ENCODE peak calls at places on chromosome 9, in four cellular contexts. O, Y, G and P are unnamed samples.
A peak's percentile ranks its signal among the peaks of the same experiment; 100 is the strongest.

GRCh38 chr9:37029304-37029775 is 4.7 kb downstream of the PAX5 start:
- DNase-seq in O (no peak), Y (peak; percentile 84), G (peak; percentile 65), P (no peak)

GRCh38 chr9:127589955-127590370 is 22.1 kb upstream of the STXBP1 start:
- DNase-seq in O (no peak), Y (no peak), G (peak; percentile 21), P (peak; percentile 64)

GRCh38 chr9:124110307-124110915 is 98.8 kb downstream of the LHX2 start:
- DNase-seq in O (no peak), Y (no peak), G (no peak), P (peak; percentile 93)

GRCh38 chr9:121398374-121398773 is 28.3 kb upstream of the STOM start:
- DNase-seq in O (peak; percentile 99), Y (no peak), G (no peak), P (no peak)

GRCh38 chr9:122001491-122002201 is 91.5 kb downstream of the TTLL11 start:
- DNase-seq in O (no peak), Y (no peak), G (no peak), P (no peak)

GRCh38 chr9:36328798-36329411 is 70.7 kb upstream of the GNE start:
- DNase-seq in O (peak; percentile 31), Y (no peak), G (peak; percentile 44), P (peak; percentile 76)

GRCh38 chr9:121559183-121559582 is 59.5 kb upstream of the GGTA1 start:
- DNase-seq in O (no peak), Y (no peak), G (no peak), P (no peak)

GRCh38 chr9:95115104-95115503 is 202.4 kb downstream of the FANCC start:
- DNase-seq in O (no peak), Y (no peak), G (no peak), P (no peak)

GRCh38 chr9:93216072-93216364 is 32.1 kb downstream of the WNK2 start:
- DNase-seq in O (no peak), Y (no peak), G (no peak), P (no peak)

GRCh38 chr9:2158729-2159128 is 143.6 kb downstream of the SMARCA2 start:
- DNase-seq in O (no peak), Y (no peak), G (no peak), P (no peak)

GRCh38 chr9:116694892-116695291 is 7.8 kb downstream of the TRIM32 start:
- DNase-seq in O (no peak), Y (no peak), G (no peak), P (no peak)

GRCh38 chr9:112541690-112542089 is 55.1 kb downstream of the KIAA1958 start:
- DNase-seq in O (no peak), Y (no peak), G (no peak), P (peak; percentile 55)

GRCh38 chr9:129682381-129682780 is 16.9 kb downstream of the PRRX2 start:
- DNase-seq in O (no peak), Y (no peak), G (no peak), P (no peak)

GRCh38 chr9:134811673-134812668 is 68.6 kb upstream of the FCN2 start:
- DNase-seq in O (peak; percentile 94), Y (no peak), G (no peak), P (no peak)

GRCh38 chr9:39588056-39588814 is 232.8 kb downstream of the SPATA31A1 start:
- DNase-seq in O (no peak), Y (peak; percentile 69), G (no peak), P (no peak)

GRCh38 chr9:37920471-37921167 is 16.7 kb upstream of the SLC25A51 start:
- DNase-seq in O (no peak), Y (peak; percentile 70), G (peak; percentile 12), P (no peak)

GRCh38 chr9:136614372-136614922 is 48.3 kb upstream of the EGFL7 start:
- DNase-seq in O (no peak), Y (no peak), G (no peak), P (no peak)

GRCh38 chr9:79522793-79523192 is 49.0 kb upstream of the TLE4 start:
- DNase-seq in O (no peak), Y (no peak), G (no peak), P (no peak)

GRCh38 chr9:96417610-96418073 is 528 bp downstream of the ZNF367 start:
- DNase-seq in O (no peak), Y (peak; percentile 92), G (peak; percentile 20), P (no peak)

GRCh38 chr9:122220673-122221222 is 8.0 kb downstream of the LHX6 start:
- DNase-seq in O (no peak), Y (no peak), G (no peak), P (no peak)

GRCh38 chr9:124137009-124137943 is 120.5 kb upstream of the NEK6 start:
- DNase-seq in O (no peak), Y (no peak), G (no peak), P (no peak)

GRCh38 chr9:120478208-120478607 is 101.8 kb downstream of the CDK5RAP2 start:
- DNase-seq in O (no peak), Y (no peak), G (no peak), P (peak; percentile 4)

GRCh38 chr9:77158772-77159513 is 18.4 kb upstream of the VPS13A start:
- DNase-seq in O (peak; percentile 58), Y (no peak), G (no peak), P (no peak)

GRCh38 chr9:134996591-134997530 is 79.1 kb upstream of the FCN1 start:
- DNase-seq in O (no peak), Y (peak; percentile 45), G (no peak), P (no peak)

GRCh38 chr9:108869092-108869725 is 7.1 kb downstream of the ACTL7A start:
- DNase-seq in O (peak; percentile 4), Y (no peak), G (no peak), P (no peak)

GRCh38 chr9:76744336-76744735 is 19.9 kb upstream of the PCA3 start:
- DNase-seq in O (no peak), Y (no peak), G (no peak), P (no peak)

GRCh38 chr9:114929166-114929565 is 1.2 kb downstream of the TNFSF8 start:
- DNase-seq in O (no peak), Y (no peak), G (no peak), P (no peak)

GRCh38 chr9:20490246-20490834 is 132.0 kb downstream of the MLLT3 start:
- DNase-seq in O (no peak), Y (no peak), G (no peak), P (no peak)

GRCh38 chr9:6715755-6716643 is 41.8 kb upstream of the KDM4C start:
- DNase-seq in O (no peak), Y (peak; percentile 88), G (no peak), P (no peak)

GRCh38 chr9:36991516-36992134 is 42.4 kb downstream of the PAX5 start:
- DNase-seq in O (no peak), Y (no peak), G (no peak), P (peak; percentile 38)

GRCh38 chr9:81522721-81523551 is 166.4 kb downstream of the TLE1 start:
- DNase-seq in O (no peak), Y (no peak), G (peak; percentile 29), P (peak; percentile 74)

GRCh38 chr9:111287127-111287526 is 42.9 kb downstream of the OR2K2 start:
- DNase-seq in O (peak; percentile 42), Y (no peak), G (no peak), P (no peak)

GRCh38 chr9:123269316-123269715 is 930 bp upstream of the STRBP start:
- DNase-seq in O (no peak), Y (no peak), G (no peak), P (no peak)

GRCh38 chr9:133008406-133008805 is 22.4 kb upstream of the GTF3C5 start:
- DNase-seq in O (no peak), Y (peak; percentile 19), G (no peak), P (no peak)

GRCh38 chr9:114732842-114733241 is 50.9 kb upstream of the TEX48 start:
- DNase-seq in O (no peak), Y (no peak), G (no peak), P (no peak)

GRCh38 chr9:94861589-94862241 is 135.2 kb downstream of the AOPEP start:
- DNase-seq in O (no peak), Y (no peak), G (no peak), P (no peak)